ENCODE peak calls at places on chromosomes 11 and 22, in eight cellular contexts. L is glutamatergic neuron; V is iris pigment epithelial cell; S is GM04504; F is endothelial cell; G is activated CD4-positive, alpha-beta T cell treated with anti-CD3 and anti-CD28 coated beads, Interleukin-2, amount 10 ng/mL, durations not matched to agents 7 days and 5 days; T is amygdala; A is right cardiac atrium. O is an unnamed sample.

GRCh38 chr11:128886401-128887119 is 4.6 kb upstream of the KCNJ5 start:
- DNase-seq in L (no peak), V (no peak), S (no peak), F (peak; percentile 38), G (no peak), T (no peak), A (no peak), O (no peak)

GRCh38 chr11:65378928-65379638 is 3.4 kb downstream of the SLC25A45 start:
- DNase-seq in L (no peak), V (no peak), S (no peak), F (no peak), G (no peak), T (no peak), A (no peak), O (no peak)

GRCh38 chr11:77191823-77192495 is 63.9 kb downstream of the MYO7A start:
- DNase-seq in L (peak; percentile 54), V (peak; percentile 42), S (no peak), F (peak; percentile 86), G (peak; percentile 55), T (no peak), A (peak; percentile 58), O (peak; percentile 26)

GRCh38 chr11:59062602-59063529 is 23.2 kb upstream of the GLYATL1B start:
- DNase-seq in L (no peak), V (no peak), S (no peak), F (no peak), G (no peak), T (no peak), A (peak; percentile 55), O (peak; percentile 1)

GRCh38 chr11:88508808-88509581 is 171.5 kb upstream of the CTSC start:
- DNase-seq in L (peak; percentile 68), V (peak; percentile 18), S (no peak), F (peak; percentile 54), G (peak; percentile 14), T (no peak), A (peak; percentile 64), O (peak; percentile 31)

GRCh38 chr11:5536482-5536881 is 11.9 kb downstream of the OR52H1 start:
- DNase-seq in L (no peak), V (no peak), S (no peak), F (no peak), G (no peak), T (no peak), A (no peak), O (no peak)

GRCh38 chr22:45007247-45007945 is 2.4 kb downstream of the PHF21B start:
- DNase-seq in L (peak; percentile 88), V (peak; percentile 34), S (no peak), F (peak; percentile 85), G (no peak), T (no peak), A (peak; percentile 81), O (peak; percentile 27)

GRCh38 chr11:2691991-2692841 is 7.6 kb downstream of the KCNQ1OT1 start:
- DNase-seq in L (no peak), V (no peak), S (no peak), F (no peak), G (no peak), T (no peak), A (no peak), O (no peak)

GRCh38 chr11:129732926-129733325 is 82.7 kb upstream of the TMEM45B start:
- DNase-seq in L (no peak), V (no peak), S (no peak), F (no peak), G (no peak), T (no peak), A (no peak), O (no peak)

GRCh38 chr22:48414662-48415061 is 1413.0 kb downstream of the BRD1 start:
- DNase-seq in L (no peak), V (no peak), S (no peak), F (no peak), G (no peak), T (no peak), A (no peak), O (no peak)

GRCh38 chr11:129910360-129910759 is 15.0 kb upstream of the NFRKB start:
- DNase-seq in L (no peak), V (no peak), S (no peak), F (no peak), G (no peak), T (no peak), A (no peak), O (no peak)

GRCh38 chr11:17013548-17014320 is 480 bp downstream of the PLEKHA7 start:
- DNase-seq in L (peak; percentile 29), V (no peak), S (no peak), F (peak; percentile 33), G (peak; percentile 30), T (no peak), A (peak; percentile 61), O (no peak)

GRCh38 chr11:2807276-2807681 is 78.3 kb downstream of the CDKN1C start:
- DNase-seq in L (peak; percentile 28), V (peak; percentile 36), S (no peak), F (no peak), G (no peak), T (no peak), A (peak; percentile 93), O (peak; percentile 9)

GRCh38 chr11:13462311-13462927 is 603 bp downstream of the BTBD10 start:
- DNase-seq in L (peak; percentile 83), V (peak; percentile 20), S (peak; percentile 15), F (peak; percentile 73), G (peak; percentile 64), T (peak; percentile 60), A (peak; percentile 84), O (peak; percentile 45)

GRCh38 chr22:25566812-25567211 is 2.3 kb downstream of the GRK3 start:
- DNase-seq in L (no peak), V (no peak), S (no peak), F (no peak), G (no peak), T (no peak), A (no peak), O (no peak)

GRCh38 chr11:64762277-64762915 is 2.6 kb upstream of the PYGM start:
- DNase-seq in L (no peak), V (no peak), S (no peak), F (no peak), G (no peak), T (no peak), A (no peak), O (no peak)

GRCh38 chr11:1636291-1636950 is 6.8 kb downstream of the KRTAP5-5 start:
- DNase-seq in L (no peak), V (no peak), S (no peak), F (no peak), G (no peak), T (no peak), A (no peak), O (no peak)

GRCh38 chr11:67292671-67293070 is 3.6 kb downstream of the ANKRD13D start:
- DNase-seq in L (no peak), V (no peak), S (no peak), F (no peak), G (no peak), T (no peak), A (no peak), O (no peak)

GRCh38 chr22:30301995-30302809 is 12.9 kb upstream of the CASTOR1 start:
- DNase-seq in L (no peak), V (peak; percentile 72), S (no peak), F (no peak), G (no peak), T (peak; percentile 18), A (peak; percentile 45), O (peak; percentile 71)

GRCh38 chr11:11660351-11660750 is 38.5 kb upstream of the GALNT18 start:
- DNase-seq in L (peak; percentile 37), V (no peak), S (no peak), F (no peak), G (no peak), T (no peak), A (no peak), O (no peak)

GRCh38 chr11:86695391-86695790 is 23.0 kb upstream of the ME3 start:
- DNase-seq in L (no peak), V (peak; percentile 65), S (no peak), F (no peak), G (no peak), T (no peak), A (no peak), O (no peak)

GRCh38 chr11:24754406-24754805 is 257.6 kb downstream of the LUZP2 start:
- DNase-seq in L (no peak), V (peak; percentile 5), S (no peak), F (no peak), G (no peak), T (no peak), A (no peak), O (peak; percentile 20)

GRCh38 chr11:84626256-84626655 is 1000.9 kb downstream of the DLG2 start:
- DNase-seq in L (no peak), V (no peak), S (no peak), F (no peak), G (no peak), T (no peak), A (no peak), O (peak; percentile 2)

GRCh38 chr11:85672111-85672875 is 7.4 kb upstream of the CREBZF start:
- DNase-seq in L (no peak), V (no peak), S (no peak), F (no peak), G (no peak), T (no peak), A (no peak), O (no peak)

GRCh38 chr11:2325719-2326118 is 23.9 kb downstream of the TSPAN32 start:
- DNase-seq in L (no peak), V (no peak), S (no peak), F (no peak), G (no peak), T (no peak), A (peak; percentile 65), O (peak; percentile 40)

GRCh38 chr11:100752371-100753073 is 65.4 kb downstream of the ARHGAP42 start:
- DNase-seq in L (no peak), V (no peak), S (no peak), F (no peak), G (no peak), T (no peak), A (no peak), O (no peak)

GRCh38 chr22:17920145-17920605 is 104.2 kb downstream of the MICAL3 start:
- DNase-seq in L (no peak), V (peak; percentile 55), S (no peak), F (peak; percentile 39), G (no peak), T (peak; percentile 43), A (peak; percentile 90), O (peak; percentile 63)

GRCh38 chr11:70871881-70872280 is 380.5 kb downstream of the SHANK2 start:
- DNase-seq in L (no peak), V (no peak), S (no peak), F (no peak), G (no peak), T (no peak), A (no peak), O (no peak)

GRCh38 chr11:1870721-1871466 is 18.0 kb downstream of the LSP1 start:
- DNase-seq in L (peak; percentile 23), V (no peak), S (no peak), F (no peak), G (peak; percentile 48), T (no peak), A (peak; percentile 77), O (no peak)